ENCODE peak calls at places on chromosome 13, in five cellular contexts. One of them, this sample, is unnamed.

GRCh38 chr13:90413548-90413947 is 933.9 kb upstream of the MIR17HG start:
- DNase-seq in HTR-8/SVneo: no peak
- DNase-seq in fibroblast of gingiva: no peak
- DNase-seq in glutamatergic neuron: no peak
- DNase-seq in BJ: no peak
- DNase-seq in this sample: no peak

GRCh38 chr13:112938680-112939079 is 30.3 kb upstream of the MCF2L start:
- DNase-seq in HTR-8/SVneo: no peak
- DNase-seq in fibroblast of gingiva: no peak
- DNase-seq in glutamatergic neuron: no peak
- DNase-seq in BJ: no peak
- DNase-seq in this sample: no peak

GRCh38 chr13:111394211-111394922 is 73.9 kb downstream of the TEX29 start:
- DNase-seq in HTR-8/SVneo: no peak
- DNase-seq in fibroblast of gingiva: no peak
- DNase-seq in glutamatergic neuron: peak; percentile 2
- DNase-seq in BJ: no peak
- DNase-seq in this sample: no peak

GRCh38 chr13:46126552-46127171 is 21.8 kb upstream of the CPB2 start:
- DNase-seq in HTR-8/SVneo: peak; percentile 48
- DNase-seq in fibroblast of gingiva: peak; percentile 60
- DNase-seq in glutamatergic neuron: peak; percentile 82
- DNase-seq in BJ: no peak
- DNase-seq in this sample: no peak

GRCh38 chr13:64709079-64709478 is 2521.1 kb downstream of the PCDH9 start:
- DNase-seq in HTR-8/SVneo: no peak
- DNase-seq in fibroblast of gingiva: no peak
- DNase-seq in glutamatergic neuron: peak; percentile 21
- DNase-seq in BJ: no peak
- DNase-seq in this sample: no peak

GRCh38 chr13:35791191-35791902 is 314.9 kb upstream of the MAB21L1 start:
- DNase-seq in HTR-8/SVneo: no peak
- DNase-seq in fibroblast of gingiva: peak; percentile 88
- DNase-seq in glutamatergic neuron: no peak
- DNase-seq in BJ: peak; percentile 31
- DNase-seq in this sample: no peak

GRCh38 chr13:105914637-105915036 is 620.8 kb downstream of the EFNB2 start:
- DNase-seq in HTR-8/SVneo: no peak
- DNase-seq in fibroblast of gingiva: peak; percentile 73
- DNase-seq in glutamatergic neuron: no peak
- DNase-seq in BJ: peak; percentile 71
- DNase-seq in this sample: no peak

GRCh38 chr13:24652346-24652745 is 27.9 kb upstream of the ATP12A start:
- DNase-seq in HTR-8/SVneo: no peak
- DNase-seq in fibroblast of gingiva: no peak
- DNase-seq in glutamatergic neuron: no peak
- DNase-seq in BJ: no peak
- DNase-seq in this sample: no peak

GRCh38 chr13:108929532-108929931 is 300.1 kb downstream of the MYO16 start:
- DNase-seq in HTR-8/SVneo: no peak
- DNase-seq in fibroblast of gingiva: peak; percentile 71
- DNase-seq in glutamatergic neuron: no peak
- DNase-seq in BJ: no peak
- DNase-seq in this sample: no peak

GRCh38 chr13:87944038-87944437 is 272.9 kb downstream of the SLITRK5 start:
- DNase-seq in HTR-8/SVneo: no peak
- DNase-seq in fibroblast of gingiva: no peak
- DNase-seq in glutamatergic neuron: no peak
- DNase-seq in BJ: no peak
- DNase-seq in this sample: no peak

GRCh38 chr13:58655086-58655485 is 1023.5 kb downstream of the PCDH17 start:
- DNase-seq in HTR-8/SVneo: no peak
- DNase-seq in fibroblast of gingiva: no peak
- DNase-seq in glutamatergic neuron: no peak
- DNase-seq in BJ: no peak
- DNase-seq in this sample: no peak

GRCh38 chr13:46605089-46605488 is 52.1 kb downstream of the LRCH1 start:
- DNase-seq in HTR-8/SVneo: no peak
- DNase-seq in fibroblast of gingiva: no peak
- DNase-seq in glutamatergic neuron: no peak
- DNase-seq in BJ: no peak
- DNase-seq in this sample: no peak

GRCh38 chr13:97226013-97226412 is 3.9 kb downstream of the MBNL2 start:
- DNase-seq in HTR-8/SVneo: no peak
- DNase-seq in fibroblast of gingiva: no peak
- DNase-seq in glutamatergic neuron: no peak
- DNase-seq in BJ: no peak
- DNase-seq in this sample: no peak

GRCh38 chr13:37752156-37752555 is 117.4 kb downstream of the TRPC4 start:
- DNase-seq in HTR-8/SVneo: no peak
- DNase-seq in fibroblast of gingiva: peak; percentile 3
- DNase-seq in glutamatergic neuron: no peak
- DNase-seq in BJ: no peak
- DNase-seq in this sample: no peak

GRCh38 chr13:108302279-108302678 is 32.8 kb downstream of the TNFSF13B start:
- DNase-seq in HTR-8/SVneo: no peak
- DNase-seq in fibroblast of gingiva: no peak
- DNase-seq in glutamatergic neuron: no peak
- DNase-seq in BJ: no peak
- DNase-seq in this sample: no peak

GRCh38 chr13:74077847-74078246 is 56.4 kb downstream of the KLF12 start:
- DNase-seq in HTR-8/SVneo: no peak
- DNase-seq in fibroblast of gingiva: peak; percentile 41
- DNase-seq in glutamatergic neuron: no peak
- DNase-seq in BJ: no peak
- DNase-seq in this sample: no peak

GRCh38 chr13:81539643-81540150 is 1198.8 kb upstream of the SPRY2 start:
- DNase-seq in HTR-8/SVneo: no peak
- DNase-seq in fibroblast of gingiva: no peak
- DNase-seq in glutamatergic neuron: no peak
- DNase-seq in BJ: no peak
- DNase-seq in this sample: no peak

GRCh38 chr13:42577538-42577937 is 3.6 kb downstream of the TNFSF11 start:
- DNase-seq in HTR-8/SVneo: no peak
- DNase-seq in fibroblast of gingiva: no peak
- DNase-seq in glutamatergic neuron: no peak
- DNase-seq in BJ: no peak
- DNase-seq in this sample: no peak

GRCh38 chr13:114012141-114012540 is 38.3 kb upstream of the C13orf46 start:
- DNase-seq in HTR-8/SVneo: no peak
- DNase-seq in fibroblast of gingiva: no peak
- DNase-seq in glutamatergic neuron: peak; percentile 4
- DNase-seq in BJ: no peak
- DNase-seq in this sample: no peak

GRCh38 chr13:28147489-28147888 is 9.1 kb downstream of the PAN3 start:
- DNase-seq in HTR-8/SVneo: no peak
- DNase-seq in fibroblast of gingiva: peak; percentile 2
- DNase-seq in glutamatergic neuron: no peak
- DNase-seq in BJ: no peak
- DNase-seq in this sample: no peak

GRCh38 chr13:23321534-23322241 is 111.8 kb downstream of the SACS start:
- DNase-seq in HTR-8/SVneo: peak; percentile 61
- DNase-seq in fibroblast of gingiva: peak; percentile 83
- DNase-seq in glutamatergic neuron: no peak
- DNase-seq in BJ: peak; percentile 81
- DNase-seq in this sample: peak; percentile 80

GRCh38 chr13:27607125-27607524 is 13.2 kb downstream of the LNX2 start:
- DNase-seq in HTR-8/SVneo: peak; percentile 5
- DNase-seq in fibroblast of gingiva: peak; percentile 76
- DNase-seq in glutamatergic neuron: no peak
- DNase-seq in BJ: peak; percentile 43
- DNase-seq in this sample: no peak

GRCh38 chr13:108610517-108610916 is 18.9 kb upstream of the MYO16 start:
- DNase-seq in HTR-8/SVneo: no peak
- DNase-seq in fibroblast of gingiva: no peak
- DNase-seq in glutamatergic neuron: no peak
- DNase-seq in BJ: no peak
- DNase-seq in this sample: no peak

GRCh38 chr13:36891752-36892151 is 28.3 kb downstream of the SMAD9 start:
- DNase-seq in HTR-8/SVneo: no peak
- DNase-seq in fibroblast of gingiva: peak; percentile 7
- DNase-seq in glutamatergic neuron: no peak
- DNase-seq in BJ: peak; percentile 24
- DNase-seq in this sample: no peak

GRCh38 chr13:52399708-52400107 is 6.3 kb downstream of the THSD1 start:
- DNase-seq in HTR-8/SVneo: no peak
- DNase-seq in fibroblast of gingiva: no peak
- DNase-seq in glutamatergic neuron: no peak
- DNase-seq in BJ: no peak
- DNase-seq in this sample: no peak

GRCh38 chr13:45299194-45299593 is 41.8 kb downstream of the TPT1 start:
- DNase-seq in HTR-8/SVneo: no peak
- DNase-seq in fibroblast of gingiva: no peak
- DNase-seq in glutamatergic neuron: no peak
- DNase-seq in BJ: no peak
- DNase-seq in this sample: no peak

GRCh38 chr13:52047463-52047862 is 23.0 kb downstream of the UTP14C start:
- DNase-seq in HTR-8/SVneo: no peak
- DNase-seq in fibroblast of gingiva: no peak
- DNase-seq in glutamatergic neuron: no peak
- DNase-seq in BJ: no peak
- DNase-seq in this sample: no peak

GRCh38 chr13:26015276-26015934 is 36.4 kb downstream of the SHISA2 start:
- DNase-seq in HTR-8/SVneo: no peak
- DNase-seq in fibroblast of gingiva: no peak
- DNase-seq in glutamatergic neuron: no peak
- DNase-seq in BJ: no peak
- DNase-seq in this sample: no peak

GRCh38 chr13:102679449-102680132 is 15.3 kb downstream of the METTL21C start:
- DNase-seq in HTR-8/SVneo: no peak
- DNase-seq in fibroblast of gingiva: no peak
- DNase-seq in glutamatergic neuron: no peak
- DNase-seq in BJ: no peak
- DNase-seq in this sample: no peak

GRCh38 chr13:56659041-56659471 is 481.7 kb upstream of the PRR20A start:
- DNase-seq in HTR-8/SVneo: no peak
- DNase-seq in fibroblast of gingiva: no peak
- DNase-seq in glutamatergic neuron: no peak
- DNase-seq in BJ: no peak
- DNase-seq in this sample: no peak

GRCh38 chr13:97353927-97354326 is 80.0 kb upstream of the RAP2A start:
- DNase-seq in HTR-8/SVneo: no peak
- DNase-seq in fibroblast of gingiva: no peak
- DNase-seq in glutamatergic neuron: no peak
- DNase-seq in BJ: no peak
- DNase-seq in this sample: no peak

GRCh38 chr13:114115191-114115671 is 17.2 kb downstream of the RASA3 start:
- DNase-seq in HTR-8/SVneo: peak; percentile 39
- DNase-seq in fibroblast of gingiva: peak; percentile 75
- DNase-seq in glutamatergic neuron: no peak
- DNase-seq in BJ: no peak
- DNase-seq in this sample: no peak

GRCh38 chr13:20359335-20359734 is 127.2 kb upstream of the GJB6 start:
- DNase-seq in HTR-8/SVneo: peak; percentile 34
- DNase-seq in fibroblast of gingiva: peak; percentile 29
- DNase-seq in glutamatergic neuron: no peak
- DNase-seq in BJ: peak; percentile 41
- DNase-seq in this sample: peak; percentile 78

GRCh38 chr13:25980255-25980654 is 71.6 kb downstream of the SHISA2 start:
- DNase-seq in HTR-8/SVneo: no peak
- DNase-seq in fibroblast of gingiva: no peak
- DNase-seq in glutamatergic neuron: no peak
- DNase-seq in BJ: no peak
- DNase-seq in this sample: no peak

GRCh38 chr13:45398862-45399261 is 19.3 kb downstream of the SLC25A30 start:
- DNase-seq in HTR-8/SVneo: no peak
- DNase-seq in fibroblast of gingiva: no peak
- DNase-seq in glutamatergic neuron: no peak
- DNase-seq in BJ: no peak
- DNase-seq in this sample: no peak

GRCh38 chr13:40109324-40109958 is 454.0 kb downstream of the COG6 start:
- DNase-seq in HTR-8/SVneo: peak; percentile 31
- DNase-seq in fibroblast of gingiva: peak; percentile 88
- DNase-seq in glutamatergic neuron: no peak
- DNase-seq in BJ: peak; percentile 82
- DNase-seq in this sample: no peak

GRCh38 chr13:49791214-49791752 is 1.2 kb downstream of the KPNA3 start:
- DNase-seq in HTR-8/SVneo: no peak
- DNase-seq in fibroblast of gingiva: peak; percentile 18
- DNase-seq in glutamatergic neuron: no peak
- DNase-seq in BJ: no peak
- DNase-seq in this sample: no peak

GRCh38 chr13:71005919-71006318 is 861.1 kb downstream of the DACH1 start:
- DNase-seq in HTR-8/SVneo: no peak
- DNase-seq in fibroblast of gingiva: no peak
- DNase-seq in glutamatergic neuron: no peak
- DNase-seq in BJ: no peak
- DNase-seq in this sample: no peak

GRCh38 chr13:88456155-88456554 is 785.0 kb downstream of the SLITRK5 start:
- DNase-seq in HTR-8/SVneo: no peak
- DNase-seq in fibroblast of gingiva: peak; percentile 1
- DNase-seq in glutamatergic neuron: no peak
- DNase-seq in BJ: no peak
- DNase-seq in this sample: no peak

This sample was measured in HS-27A.